ENCODE peak calls at places on chromosomes 7 and 10, in nine cellular contexts. One of them, this sample, is unnamed.

GRCh38 chr7:84524714-84525694 is 330.4 kb upstream of the SEMA3A start:
- DNase-seq in fibroblast of the aortic adventitia: peak
- DNase-seq in AG04449: peak
- DNase-seq in keratinocyte: peak
- DNase-seq in AG09309: peak
- DNase-seq in ovary: no peak
- DNase-seq in HCT116: no peak
- DNase-seq in GM12865: no peak
- DNase-seq in astrocyte: peak
- DNase-seq in this sample: peak

GRCh38 chr7:112665709-112666108 is 124.5 kb downstream of the TMEM168 start:
- DNase-seq in fibroblast of the aortic adventitia: peak
- DNase-seq in AG04449: no peak
- DNase-seq in keratinocyte: no peak
- DNase-seq in AG09309: no peak
- DNase-seq in ovary: no peak
- DNase-seq in HCT116: no peak
- DNase-seq in GM12865: no peak
- DNase-seq in astrocyte: no peak
- DNase-seq in this sample: peak

GRCh38 chr10:84683980-84684740 is 355.8 kb downstream of the CCSER2 start:
- DNase-seq in fibroblast of the aortic adventitia: no peak
- DNase-seq in AG04449: no peak
- DNase-seq in keratinocyte: no peak
- DNase-seq in AG09309: no peak
- DNase-seq in ovary: no peak
- DNase-seq in HCT116: no peak
- DNase-seq in GM12865: no peak
- DNase-seq in astrocyte: no peak
- DNase-seq in this sample: no peak

GRCh38 chr7:12865593-12865992 is 178.2 kb downstream of the ARL4A start:
- DNase-seq in fibroblast of the aortic adventitia: no peak
- DNase-seq in AG04449: no peak
- DNase-seq in keratinocyte: no peak
- DNase-seq in AG09309: no peak
- DNase-seq in ovary: no peak
- DNase-seq in HCT116: no peak
- DNase-seq in GM12865: no peak
- DNase-seq in astrocyte: no peak
- DNase-seq in this sample: no peak

GRCh38 chr10:119657725-119658124 is 6.5 kb downstream of the BAG3 start:
- DNase-seq in fibroblast of the aortic adventitia: peak
- DNase-seq in AG04449: no peak
- DNase-seq in keratinocyte: no peak
- DNase-seq in AG09309: no peak
- DNase-seq in ovary: no peak
- DNase-seq in HCT116: no peak
- DNase-seq in GM12865: no peak
- DNase-seq in astrocyte: no peak
- DNase-seq in this sample: no peak

GRCh38 chr7:1845536-1846311 is 175.6 kb downstream of the ELFN1 start:
- DNase-seq in fibroblast of the aortic adventitia: no peak
- DNase-seq in AG04449: no peak
- DNase-seq in keratinocyte: no peak
- DNase-seq in AG09309: no peak
- DNase-seq in ovary: no peak
- DNase-seq in HCT116: no peak
- DNase-seq in GM12865: no peak
- DNase-seq in astrocyte: no peak
- DNase-seq in this sample: no peak

GRCh38 chr7:65409363-65409762 is 35.7 kb downstream of the ZNF92 start:
- DNase-seq in fibroblast of the aortic adventitia: no peak
- DNase-seq in AG04449: no peak
- DNase-seq in keratinocyte: no peak
- DNase-seq in AG09309: no peak
- DNase-seq in ovary: no peak
- DNase-seq in HCT116: no peak
- DNase-seq in GM12865: no peak
- DNase-seq in astrocyte: no peak
- DNase-seq in this sample: no peak

GRCh38 chr10:3186365-3186764 is 13.8 kb upstream of the PITRM1 start:
- DNase-seq in fibroblast of the aortic adventitia: no peak
- DNase-seq in AG04449: no peak
- DNase-seq in keratinocyte: no peak
- DNase-seq in AG09309: no peak
- DNase-seq in ovary: no peak
- DNase-seq in HCT116: no peak
- DNase-seq in GM12865: no peak
- DNase-seq in astrocyte: no peak
- DNase-seq in this sample: no peak

GRCh38 chr10:132638130-132638515 is 100.5 kb downstream of the INPP5A start:
- DNase-seq in fibroblast of the aortic adventitia: no peak
- DNase-seq in AG04449: no peak
- DNase-seq in keratinocyte: no peak
- DNase-seq in AG09309: no peak
- DNase-seq in ovary: no peak
- DNase-seq in HCT116: no peak
- DNase-seq in GM12865: no peak
- DNase-seq in astrocyte: no peak
- DNase-seq in this sample: no peak

GRCh38 chr10:132432176-132432540 is 35.2 kb downstream of the PWWP2B start:
- DNase-seq in fibroblast of the aortic adventitia: no peak
- DNase-seq in AG04449: no peak
- DNase-seq in keratinocyte: no peak
- DNase-seq in AG09309: no peak
- DNase-seq in ovary: no peak
- DNase-seq in HCT116: no peak
- DNase-seq in GM12865: no peak
- DNase-seq in astrocyte: no peak
- DNase-seq in this sample: no peak

GRCh38 chr10:116112232-116113231 is 160.5 kb downstream of the GFRA1 start:
- DNase-seq in fibroblast of the aortic adventitia: no peak
- DNase-seq in AG04449: no peak
- DNase-seq in keratinocyte: no peak
- DNase-seq in AG09309: no peak
- DNase-seq in ovary: no peak
- DNase-seq in HCT116: no peak
- DNase-seq in GM12865: no peak
- DNase-seq in astrocyte: peak
- DNase-seq in this sample: no peak

GRCh38 chr7:81655271-81655670 is 114.6 kb downstream of the HGF start:
- DNase-seq in fibroblast of the aortic adventitia: no peak
- DNase-seq in AG04449: no peak
- DNase-seq in keratinocyte: no peak
- DNase-seq in AG09309: no peak
- DNase-seq in ovary: no peak
- DNase-seq in HCT116: no peak
- DNase-seq in GM12865: no peak
- DNase-seq in astrocyte: no peak
- DNase-seq in this sample: no peak

GRCh38 chr10:90718185-90718584 is 139.7 kb downstream of the HTR7 start:
- DNase-seq in fibroblast of the aortic adventitia: peak
- DNase-seq in AG04449: no peak
- DNase-seq in keratinocyte: no peak
- DNase-seq in AG09309: no peak
- DNase-seq in ovary: no peak
- DNase-seq in HCT116: no peak
- DNase-seq in GM12865: no peak
- DNase-seq in astrocyte: no peak
- DNase-seq in this sample: peak

GRCh38 chr7:112205348-112206237 is 606 bp downstream of the DOCK4 start:
- DNase-seq in fibroblast of the aortic adventitia: peak
- DNase-seq in AG04449: no peak
- DNase-seq in keratinocyte: no peak
- DNase-seq in AG09309: no peak
- DNase-seq in ovary: peak
- DNase-seq in HCT116: peak
- DNase-seq in GM12865: peak
- DNase-seq in astrocyte: peak
- DNase-seq in this sample: peak

GRCh38 chr7:144439717-144440116 is 36.2 kb upstream of the NOBOX start:
- DNase-seq in fibroblast of the aortic adventitia: no peak
- DNase-seq in AG04449: no peak
- DNase-seq in keratinocyte: no peak
- DNase-seq in AG09309: no peak
- DNase-seq in ovary: no peak
- DNase-seq in HCT116: no peak
- DNase-seq in GM12865: no peak
- DNase-seq in astrocyte: no peak
- DNase-seq in this sample: no peak

GRCh38 chr10:59006511-59007306 is 169.7 kb upstream of the PHYHIPL start:
- DNase-seq in fibroblast of the aortic adventitia: peak
- DNase-seq in AG04449: no peak
- DNase-seq in keratinocyte: no peak
- DNase-seq in AG09309: peak
- DNase-seq in ovary: peak
- DNase-seq in HCT116: no peak
- DNase-seq in GM12865: peak
- DNase-seq in astrocyte: peak
- DNase-seq in this sample: peak

GRCh38 chr10:69801094-69801433 is 642 bp upstream of the COL13A1 start:
- DNase-seq in fibroblast of the aortic adventitia: peak
- DNase-seq in AG04449: no peak
- DNase-seq in keratinocyte: peak
- DNase-seq in AG09309: no peak
- DNase-seq in ovary: no peak
- DNase-seq in HCT116: peak
- DNase-seq in GM12865: peak
- DNase-seq in astrocyte: no peak
- DNase-seq in this sample: peak

GRCh38 chr7:11343818-11344413 is 370.2 kb downstream of the PHF14 start:
- DNase-seq in fibroblast of the aortic adventitia: peak
- DNase-seq in AG04449: no peak
- DNase-seq in keratinocyte: no peak
- DNase-seq in AG09309: no peak
- DNase-seq in ovary: no peak
- DNase-seq in HCT116: peak
- DNase-seq in GM12865: peak
- DNase-seq in astrocyte: no peak
- DNase-seq in this sample: peak

GRCh38 chr7:2261611-2262010 is 19.6 kb downstream of the NUDT1 start:
- DNase-seq in fibroblast of the aortic adventitia: no peak
- DNase-seq in AG04449: no peak
- DNase-seq in keratinocyte: no peak
- DNase-seq in AG09309: no peak
- DNase-seq in ovary: no peak
- DNase-seq in HCT116: no peak
- DNase-seq in GM12865: peak
- DNase-seq in astrocyte: no peak
- DNase-seq in this sample: no peak

GRCh38 chr7:139758388-139758787 is 19.4 kb downstream of the HIPK2 start:
- DNase-seq in fibroblast of the aortic adventitia: no peak
- DNase-seq in AG04449: no peak
- DNase-seq in keratinocyte: no peak
- DNase-seq in AG09309: no peak
- DNase-seq in ovary: no peak
- DNase-seq in HCT116: no peak
- DNase-seq in GM12865: no peak
- DNase-seq in astrocyte: no peak
- DNase-seq in this sample: no peak

GRCh38 chr7:135151162-135151932 is 3.5 kb downstream of the TMEM140 start:
- DNase-seq in fibroblast of the aortic adventitia: no peak
- DNase-seq in AG04449: no peak
- DNase-seq in keratinocyte: no peak
- DNase-seq in AG09309: no peak
- DNase-seq in ovary: no peak
- DNase-seq in HCT116: no peak
- DNase-seq in GM12865: peak
- DNase-seq in astrocyte: no peak
- DNase-seq in this sample: no peak

GRCh38 chr10:96642973-96643372 is 56.2 kb upstream of the TM9SF3 start:
- DNase-seq in fibroblast of the aortic adventitia: no peak
- DNase-seq in AG04449: no peak
- DNase-seq in keratinocyte: no peak
- DNase-seq in AG09309: no peak
- DNase-seq in ovary: no peak
- DNase-seq in HCT116: peak
- DNase-seq in GM12865: peak
- DNase-seq in astrocyte: no peak
- DNase-seq in this sample: peak
- TF ChIP-seq CTCF in fibroblast of the aortic adventitia: peak
- TF ChIP-seq CTCF in AG04449: peak
- TF ChIP-seq CTCF in keratinocyte: peak
- TF ChIP-seq CTCF in AG09309: peak
- TF ChIP-seq CTCF in ovary: no peak
- TF ChIP-seq CTCF in HCT116: peak
- TF ChIP-seq CTCF in GM12865: peak
- TF ChIP-seq CTCF in astrocyte: peak
- TF ChIP-seq CTCF in this sample: peak

DNA sequence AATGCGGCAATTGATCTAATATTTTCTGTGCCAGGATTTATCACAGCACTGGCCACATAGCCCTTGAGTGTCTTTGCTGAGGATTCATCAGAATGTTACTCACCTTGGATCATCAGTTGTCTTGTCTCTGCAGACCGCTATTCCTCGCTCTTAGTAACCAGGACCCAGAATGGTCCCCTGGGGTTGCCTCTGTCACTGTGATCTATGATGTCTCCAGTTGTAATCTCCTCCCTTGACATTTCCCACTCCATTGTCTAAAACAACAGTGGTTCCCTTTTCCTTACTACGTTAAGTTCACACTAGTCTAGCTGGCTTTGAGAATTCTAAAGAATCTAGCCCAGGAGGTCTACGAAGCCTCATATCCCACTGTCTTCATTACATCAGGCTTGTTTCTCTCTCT is 125.9 kb downstream of the CUBN start:
- DNase-seq in fibroblast of the aortic adventitia: no peak
- DNase-seq in AG04449: no peak
- DNase-seq in keratinocyte: no peak
- DNase-seq in AG09309: no peak
- DNase-seq in ovary: no peak
- DNase-seq in HCT116: no peak
- DNase-seq in GM12865: no peak
- DNase-seq in astrocyte: no peak
- DNase-seq in this sample: no peak
- H3K4me3 ChIP-seq in fibroblast of the aortic adventitia: no peak
- H3K4me3 ChIP-seq in AG04449: no peak
- H3K4me3 ChIP-seq in keratinocyte: no peak
- H3K4me3 ChIP-seq in AG09309: no peak
- H3K4me3 ChIP-seq in ovary: no peak
- H3K4me3 ChIP-seq in HCT116: no peak
- H3K4me3 ChIP-seq in GM12865: no peak
- H3K4me3 ChIP-seq in astrocyte: no peak
- H3K4me3 ChIP-seq in this sample: no peak

GRCh38 chr10:42827201-42827600 is 44.6 kb downstream of the BMS1 start:
- DNase-seq in fibroblast of the aortic adventitia: no peak
- DNase-seq in AG04449: no peak
- DNase-seq in keratinocyte: no peak
- DNase-seq in AG09309: no peak
- DNase-seq in ovary: no peak
- DNase-seq in HCT116: no peak
- DNase-seq in GM12865: no peak
- DNase-seq in astrocyte: no peak
- DNase-seq in this sample: no peak
- TF ChIP-seq CTCF in fibroblast of the aortic adventitia: no peak
- TF ChIP-seq CTCF in AG04449: no peak
- TF ChIP-seq CTCF in keratinocyte: no peak
- TF ChIP-seq CTCF in AG09309: no peak
- TF ChIP-seq CTCF in ovary: no peak
- TF ChIP-seq CTCF in HCT116: peak
- TF ChIP-seq CTCF in GM12865: no peak
- TF ChIP-seq CTCF in astrocyte: peak
- TF ChIP-seq CTCF in this sample: peak

DNA sequence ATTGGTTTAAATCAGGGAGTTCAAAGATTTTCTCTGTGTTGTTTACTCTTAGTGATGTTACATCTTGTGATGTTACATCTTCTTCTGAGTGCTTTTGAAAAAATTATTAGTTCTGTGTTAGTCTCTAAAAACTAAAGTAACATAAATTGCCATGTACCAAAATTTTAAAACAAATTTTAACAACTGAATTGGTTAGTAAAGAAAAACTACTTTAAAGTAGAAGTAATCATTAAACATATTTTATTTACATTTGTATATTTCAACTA is 5.2 kb upstream of the IGF2BP3 start:
- DNase-seq in fibroblast of the aortic adventitia: no peak
- DNase-seq in AG04449: no peak
- DNase-seq in keratinocyte: no peak
- DNase-seq in AG09309: no peak
- DNase-seq in ovary: no peak
- DNase-seq in HCT116: no peak
- DNase-seq in GM12865: no peak
- DNase-seq in astrocyte: no peak
- DNase-seq in this sample: no peak
- H3K4me3 ChIP-seq in fibroblast of the aortic adventitia: no peak
- H3K4me3 ChIP-seq in AG04449: no peak
- H3K4me3 ChIP-seq in keratinocyte: no peak
- H3K4me3 ChIP-seq in AG09309: no peak
- H3K4me3 ChIP-seq in ovary: no peak
- H3K4me3 ChIP-seq in HCT116: no peak
- H3K4me3 ChIP-seq in GM12865: peak
- H3K4me3 ChIP-seq in astrocyte: no peak
- H3K4me3 ChIP-seq in this sample: no peak